ENCODE peak calls at places on chromosomes 6 and 20, in six cellular contexts. E is BJ, U is NCI-H1930, K is amygdala, R is BE2C, V is NCI-H1105. N is an unnamed sample.

GRCh38 chr20:60123652-60124051 is 165.4 kb downstream of the CDH26 start:
- DNase-seq in E (no peak), U (no peak), K (no peak), R (no peak), V (no peak), N (no peak)

GRCh38 chr6:79384845-79385244 is 150.4 kb upstream of the HMGN3 start:
- DNase-seq in E (no peak), U (no peak), K (no peak), R (peak), V (peak), N (no peak)

GRCh38 chr6:13229205-13230085 is 98.9 kb downstream of the TBC1D7 start:
- DNase-seq in E (no peak), U (no peak), K (no peak), R (peak), V (no peak), N (peak)

GRCh38 chr6:118212451-118213173 is 305.5 kb downstream of the SLC35F1 start:
- DNase-seq in E (no peak), U (no peak), K (no peak), R (no peak), V (no peak), N (no peak)

GRCh38 chr6:80607814-80608391 is 501.4 kb downstream of the BCKDHB start:
- DNase-seq in E (peak), U (no peak), K (no peak), R (no peak), V (no peak), N (no peak)

GRCh38 chr20:35007891-35008290 is 52.2 kb downstream of the MYH7B start:
- DNase-seq in E (no peak), U (no peak), K (no peak), R (no peak), V (no peak), N (no peak)

GRCh38 chr20:25294459-25295385 is 46.8 kb downstream of the PYGB start:
- DNase-seq in E (no peak), U (peak), K (no peak), R (peak), V (no peak), N (peak)

GRCh38 chr20:60007452-60007851 is 49.2 kb downstream of the CDH26 start:
- DNase-seq in E (no peak), U (no peak), K (no peak), R (no peak), V (no peak), N (no peak)

GRCh38 chr20:1383621-1384404 is 9.0 kb downstream of the FKBP1A start:
- DNase-seq in E (no peak), U (no peak), K (no peak), R (no peak), V (no peak), N (no peak)

GRCh38 chr6:48986803-48987202 is 476.2 kb downstream of the MMUT start:
- DNase-seq in E (no peak), U (no peak), K (no peak), R (no peak), V (peak), N (no peak)

GRCh38 chr6:140590641-140591040 is 1216.2 kb upstream of the CITED2 start:
- DNase-seq in E (no peak), U (no peak), K (no peak), R (no peak), V (no peak), N (no peak)

GRCh38 chr20:9835302-9835701 is 3.6 kb downstream of the PAK5 start:
- DNase-seq in E (no peak), U (no peak), K (no peak), R (no peak), V (no peak), N (no peak)

GRCh38 chr20:34129518-34130162 is 17.6 kb upstream of the EIF2S2 start:
- DNase-seq in E (no peak), U (peak), K (peak), R (peak), V (peak), N (peak)

GRCh38 chr6:13653296-13653695 is 38.2 kb downstream of the NOL7 start:
- DNase-seq in E (no peak), U (no peak), K (no peak), R (no peak), V (no peak), N (no peak)

GRCh38 chr6:1143655-1144054 is 168.2 kb upstream of the FOXQ1 start:
- DNase-seq in E (no peak), U (no peak), K (no peak), R (no peak), V (no peak), N (no peak)

GRCh38 chr6:147905721-147906120 is 397.2 kb downstream of the SAMD5 start:
- DNase-seq in E (peak), U (no peak), K (no peak), R (no peak), V (no peak), N (no peak)